ENCODE peak calls at places on chromosomes 11 and 22, in nine cellular contexts. P is sigmoid colon; L is activated T-cell treated with anti-CD3 and anti-CD28 coated beads for 1 hour; J is activated CD4-positive, alpha-beta T cell treated with anti-CD3 and anti-CD28 coated beads, Interleukin-2, amount 10 ng/mL, durations not matched to agents 7 days and 5 days; K is fibroblast of lung; B is HCT116; Q is left colon; C is AML-193; M is substantia nigra. G is an unnamed sample.

GRCh38 chr22:46047226-46047625 is 70.3 kb upstream of the WNT7B start:
- DNase-seq in P (peak), L (no peak), J (no peak), K (no peak), B (no peak), Q (no peak), C (no peak), M (no peak), G (no peak)

GRCh38 chr11:96384156-96384555 is 5.6 kb downstream of the CCDC82 start:
- DNase-seq in P (no peak), L (no peak), J (no peak), K (no peak), B (no peak), Q (no peak), C (no peak), M (no peak), G (no peak)

GRCh38 chr11:44750440-44751005 is 23.8 kb downstream of the TSPAN18 start:
- DNase-seq in P (no peak), L (no peak), J (no peak), K (no peak), B (no peak), Q (no peak), C (no peak), M (no peak), G (no peak)

GRCh38 chr11:126519653-126520573 is 164.4 kb downstream of the ST3GAL4 start:
- DNase-seq in P (peak), L (no peak), J (no peak), K (no peak), B (no peak), Q (no peak), C (no peak), M (no peak), G (no peak)

GRCh38 chr22:27063381-27063780 is 406.0 kb downstream of the MIAT start:
- DNase-seq in P (no peak), L (no peak), J (no peak), K (no peak), B (no peak), Q (no peak), C (no peak), M (no peak), G (no peak)

GRCh38 chr22:36764641-36765040 is 11.3 kb downstream of the IFT27 start:
- DNase-seq in P (peak), L (no peak), J (no peak), K (no peak), B (no peak), Q (no peak), C (no peak), M (no peak), G (no peak)

GRCh38 chr11:4416306-4416705 is 22.8 kb upstream of the TRIM21 start:
- DNase-seq in P (no peak), L (no peak), J (no peak), K (no peak), B (no peak), Q (no peak), C (no peak), M (no peak), G (no peak)

GRCh38 chr22:44702479-44703219 is 645 bp downstream of the PRR5 start:
- DNase-seq in P (no peak), L (no peak), J (no peak), K (peak), B (no peak), Q (no peak), C (no peak), M (no peak), G (no peak)

GRCh38 chr22:33337524-33337923 is 279.3 kb upstream of the SYN3 start:
- DNase-seq in P (no peak), L (no peak), J (no peak), K (no peak), B (no peak), Q (peak), C (no peak), M (no peak), G (no peak)

GRCh38 chr11:64677441-64678023 is 45.5 kb downstream of the NRXN2 start:
- DNase-seq in P (no peak), L (no peak), J (no peak), K (no peak), B (no peak), Q (no peak), C (no peak), M (no peak), G (no peak)

GRCh38 chr11:113242767-113243397 is 71.5 kb upstream of the TTC12 start:
- DNase-seq in P (no peak), L (no peak), J (peak), K (peak), B (no peak), Q (peak), C (no peak), M (peak), G (no peak)

GRCh38 chr22:30216710-30217109 is 29.8 kb downstream of the LIF start:
- DNase-seq in P (no peak), L (no peak), J (no peak), K (no peak), B (no peak), Q (no peak), C (no peak), M (no peak), G (no peak)

GRCh38 chr22:40308999-40309578 is 37.2 kb upstream of the ADSL start:
- DNase-seq in P (no peak), L (no peak), J (no peak), K (no peak), B (no peak), Q (no peak), C (no peak), M (no peak), G (no peak)

GRCh38 chr11:120224872-120225371 is 14.1 kb downstream of the OAF start:
- DNase-seq in P (no peak), L (no peak), J (no peak), K (no peak), B (no peak), Q (no peak), C (peak), M (no peak), G (peak)

GRCh38 chr22:36386900-36387663 is 685 bp downstream of the MYH9 start:
- DNase-seq in P (peak), L (peak), J (peak), K (peak), B (no peak), Q (peak), C (peak), M (peak), G (peak)

GRCh38 chr11:10317281-10317755 is 12.4 kb downstream of the ADM start:
- DNase-seq in P (no peak), L (no peak), J (no peak), K (no peak), B (no peak), Q (no peak), C (no peak), M (no peak), G (no peak)

GRCh38 chr11:97786961-97787360 is 1233.8 kb upstream of the CNTN5 start:
- DNase-seq in P (no peak), L (no peak), J (no peak), K (no peak), B (no peak), Q (no peak), C (no peak), M (no peak), G (no peak)

GRCh38 chr22:20181194-20181931 is 30.5 kb upstream of the CCDC188 start:
- DNase-seq in P (no peak), L (no peak), J (no peak), K (no peak), B (no peak), Q (no peak), C (no peak), M (no peak), G (no peak)

GRCh38 chr11:117828641-117829368 is 4.3 kb upstream of the FXYD2 start:
- DNase-seq in P (peak), L (peak), J (peak), K (peak), B (no peak), Q (peak), C (no peak), M (no peak), G (peak)

GRCh38 chr11:66696186-66696585 is 18.5 kb upstream of the RBM4B start:
- DNase-seq in P (no peak), L (no peak), J (no peak), K (no peak), B (no peak), Q (no peak), C (no peak), M (no peak), G (no peak)

GRCh38 chr22:31036671-31037550 is 44.2 kb upstream of the SMTN start:
- DNase-seq in P (peak), L (no peak), J (no peak), K (peak), B (no peak), Q (peak), C (peak), M (no peak), G (no peak)

GRCh38 chr11:88508808-88509581 is 171.5 kb upstream of the CTSC start:
- DNase-seq in P (no peak), L (no peak), J (peak), K (peak), B (no peak), Q (no peak), C (no peak), M (no peak), G (no peak)

GRCh38 chr11:70694371-70694770 is 296.0 kb downstream of the CTTN start:
- DNase-seq in P (no peak), L (no peak), J (no peak), K (no peak), B (no peak), Q (no peak), C (no peak), M (peak), G (no peak)

GRCh38 chr11:127471662-127472061 is 471.1 kb upstream of the KIRREL3 start:
- DNase-seq in P (no peak), L (no peak), J (no peak), K (no peak), B (no peak), Q (no peak), C (no peak), M (no peak), G (no peak)

GRCh38 chr11:3840870-3841425 is at the start of gene RHOG:
- DNase-seq in P (peak), L (peak), J (no peak), K (peak), B (no peak), Q (peak), C (peak), M (peak), G (peak)

GRCh38 chr11:129930306-129930705 is 34.9 kb upstream of the NFRKB start:
- DNase-seq in P (no peak), L (no peak), J (no peak), K (peak), B (no peak), Q (no peak), C (no peak), M (no peak), G (no peak)

G was measured in GDM1.